ENCODE peak calls at places on chromosomes 7 and 10, in five cellular contexts. One of them, this sample, is unnamed. For H3K9me3, the result is how much of the 10 kb centered on the place peaks cover.

GRCh38 chr7:74612015-74612829 is 45.3 kb upstream of the GTF2I start:
- DNase-seq in aorta: no peak
- DNase-seq in heart left ventricle: no peak
- DNase-seq in K562: peak
- DNase-seq in right cardiac atrium: peak
- DNase-seq in this sample: peak

GRCh38 chr10:82866424-82867020 is 991.5 kb downstream of the NRG3 start:
- DNase-seq in right cardiac atrium: no peak
- DNase-seq in heart left ventricle: no peak
- DNase-seq in aorta: no peak
- DNase-seq in K562: no peak
- DNase-seq in this sample: no peak

GRCh38 chr10:24237801-24238390 is 29.0 kb downstream of the KIAA1217 start:
- DNase-seq in aorta: no peak
- DNase-seq in K562: no peak
- DNase-seq in right cardiac atrium: no peak
- DNase-seq in heart left ventricle: no peak
- DNase-seq in this sample: no peak

GRCh38 chr7:150787321-150788281 is 12.6 kb downstream of the TMEM176B start:
- DNase-seq in heart left ventricle: no peak
- DNase-seq in aorta: no peak
- DNase-seq in right cardiac atrium: peak
- DNase-seq in K562: peak
- DNase-seq in this sample: no peak

GRCh38 chr10:17576768-17577167 is 40.4 kb downstream of the HACD1 start:
- DNase-seq in K562: no peak
- DNase-seq in heart left ventricle: no peak
- DNase-seq in right cardiac atrium: no peak
- DNase-seq in aorta: no peak
- DNase-seq in this sample: no peak

GRCh38 chr10:976316-976715 is 11.9 kb upstream of the GTPBP4 start:
- DNase-seq in heart left ventricle: no peak
- DNase-seq in aorta: no peak
- DNase-seq in K562: no peak
- DNase-seq in right cardiac atrium: no peak
- DNase-seq in this sample: no peak

GRCh38 chr10:100346351-100346764 is 675 bp upstream of the SCD start:
- DNase-seq in heart left ventricle: peak
- DNase-seq in K562: peak
- DNase-seq in aorta: peak
- DNase-seq in right cardiac atrium: peak
- DNase-seq in this sample: no peak

GRCh38 chr10:96402417-96403305 is 43.9 kb upstream of the OPALIN start:
- DNase-seq in heart left ventricle: no peak
- DNase-seq in aorta: no peak
- DNase-seq in right cardiac atrium: no peak
- DNase-seq in K562: no peak
- DNase-seq in this sample: no peak

GRCh38 chr10:26519803-26520202 is 81.7 kb downstream of the APBB1IP start:
- DNase-seq in heart left ventricle: no peak
- DNase-seq in K562: no peak
- DNase-seq in right cardiac atrium: no peak
- DNase-seq in aorta: no peak
- DNase-seq in this sample: no peak

GRCh38 chr7:12730523-12730922 is 43.1 kb downstream of the ARL4A start:
- DNase-seq in right cardiac atrium: no peak
- DNase-seq in heart left ventricle: no peak
- DNase-seq in aorta: no peak
- DNase-seq in K562: no peak
- DNase-seq in this sample: no peak

GRCh38 chr10:112658465-112658864 is 211.4 kb downstream of the VTI1A start:
- DNase-seq in K562: no peak
- DNase-seq in right cardiac atrium: no peak
- DNase-seq in heart left ventricle: no peak
- DNase-seq in aorta: no peak
- DNase-seq in this sample: no peak

GRCh38 chr10:125363776-125364175 is 203.4 kb upstream of the CTBP2 start:
- DNase-seq in right cardiac atrium: no peak
- DNase-seq in aorta: no peak
- DNase-seq in K562: no peak
- DNase-seq in heart left ventricle: no peak
- DNase-seq in this sample: no peak

GRCh38 chr7:46972205-46972604 is 609.7 kb downstream of the TNS3 start:
- DNase-seq in aorta: no peak
- DNase-seq in heart left ventricle: no peak
- DNase-seq in K562: no peak
- DNase-seq in right cardiac atrium: no peak
- DNase-seq in this sample: no peak

GRCh38 chr7:152602962-152603361 is 73.0 kb downstream of the XRCC2 start:
- DNase-seq in K562: no peak
- DNase-seq in heart left ventricle: no peak
- DNase-seq in aorta: no peak
- DNase-seq in right cardiac atrium: no peak
- DNase-seq in this sample: no peak

GRCh38 chr7:46393142-46393541 is 472.1 kb upstream of the IGFBP3 start:
- DNase-seq in right cardiac atrium: peak
- DNase-seq in aorta: no peak
- DNase-seq in K562: no peak
- DNase-seq in heart left ventricle: no peak
- DNase-seq in this sample: no peak

GRCh38 chr7:100556541-100556940 is 17.2 kb downstream of the SAP25 start:
- DNase-seq in K562: no peak
- DNase-seq in right cardiac atrium: no peak
- DNase-seq in heart left ventricle: no peak
- DNase-seq in aorta: peak
- DNase-seq in this sample: no peak

GRCh38 chr7:130292682-130293257 is at the start of gene CPA4:
- DNase-seq in right cardiac atrium: peak
- DNase-seq in aorta: peak
- DNase-seq in heart left ventricle: peak
- DNase-seq in K562: no peak
- DNase-seq in this sample: no peak

GRCh38 chr7:16078076-16078952 is 343.0 kb downstream of the CRPPA start:
- DNase-seq in K562: peak
- DNase-seq in right cardiac atrium: no peak
- DNase-seq in aorta: no peak
- DNase-seq in heart left ventricle: peak
- DNase-seq in this sample: no peak

GRCh38 chr7:47046949-47047348 is 535.0 kb downstream of the TNS3 start:
- DNase-seq in heart left ventricle: no peak
- DNase-seq in aorta: no peak
- DNase-seq in K562: no peak
- DNase-seq in right cardiac atrium: no peak
- DNase-seq in this sample: no peak

GRCh38 chr10:33015798-33016547 is 57.9 kb upstream of the ITGB1 start:
- DNase-seq in right cardiac atrium: no peak
- DNase-seq in heart left ventricle: no peak
- DNase-seq in aorta: no peak
- DNase-seq in K562: no peak
- DNase-seq in this sample: no peak

GRCh38 chr7:12570529-12571461 is at the start of gene SCIN:
- DNase-seq in aorta: peak
- DNase-seq in K562: no peak
- DNase-seq in right cardiac atrium: peak
- DNase-seq in heart left ventricle: no peak
- DNase-seq in this sample: no peak

GRCh38 chr10:124319926-124320391 is 98.8 kb downstream of the OAT start:
- DNase-seq in right cardiac atrium: no peak
- DNase-seq in K562: no peak
- DNase-seq in aorta: no peak
- DNase-seq in heart left ventricle: no peak
- DNase-seq in this sample: no peak

GRCh38 chr7:98921608-98922372 is 43.5 kb downstream of the TRRAP start:
- DNase-seq in aorta: no peak
- DNase-seq in heart left ventricle: no peak
- DNase-seq in right cardiac atrium: no peak
- DNase-seq in K562: no peak
- DNase-seq in this sample: no peak

GRCh38 chr7:94655562-94655883 is 410 bp downstream of the SGCE start:
- DNase-seq in right cardiac atrium: peak
- DNase-seq in heart left ventricle: peak
- DNase-seq in K562: no peak
- DNase-seq in aorta: peak
- DNase-seq in this sample: no peak

DNA sequence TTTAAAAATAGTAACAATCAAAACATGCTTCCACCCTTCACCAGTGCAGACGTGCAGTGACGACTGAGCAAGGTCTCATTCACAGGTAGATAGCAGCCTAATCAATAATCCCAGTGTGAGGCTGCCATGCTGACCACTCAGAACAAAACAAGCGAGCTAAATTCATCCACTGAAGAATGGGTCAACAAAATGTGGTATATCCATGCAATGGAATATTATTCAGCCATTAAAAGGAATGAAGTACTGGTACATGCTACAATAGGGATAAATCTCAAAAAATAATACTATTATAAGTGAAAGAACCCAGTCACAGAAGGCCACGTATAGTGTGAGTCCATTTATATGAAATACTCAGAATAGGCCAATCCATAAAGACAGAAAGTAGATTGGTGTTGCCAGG is 74.0 kb downstream of the PTPRE start:
- DNase-seq in aorta: no peak
- DNase-seq in heart left ventricle: no peak
- DNase-seq in K562: no peak
- DNase-seq in right cardiac atrium: no peak
- DNase-seq in this sample: no peak
- H3K9me3 ChIP-seq in aorta: under half
- H3K9me3 ChIP-seq in heart left ventricle: under half
- H3K9me3 ChIP-seq in K562: under half
- H3K9me3 ChIP-seq in right cardiac atrium: under half
- H3K9me3 ChIP-seq in this sample: under half

DNA sequence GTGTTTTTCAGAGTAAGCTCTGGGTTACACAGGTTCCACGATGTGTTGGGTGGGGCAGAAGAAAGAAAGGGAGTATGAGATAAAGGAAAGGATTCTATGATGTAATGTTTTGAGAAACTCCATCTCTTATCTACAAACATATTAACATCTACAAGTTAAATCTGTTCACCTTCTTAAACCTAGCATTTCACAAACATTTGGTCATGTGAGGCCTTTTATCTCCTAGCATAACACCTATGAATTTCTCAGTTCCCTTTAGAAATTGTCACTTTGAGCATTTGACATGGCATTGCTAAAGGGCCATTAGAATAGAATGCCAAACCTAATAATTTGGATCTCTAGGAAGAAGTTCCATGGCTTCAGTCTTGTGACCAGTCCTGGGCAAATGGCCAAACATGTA is 217.1 kb upstream of the AOAH start:
- DNase-seq in aorta: no peak
- DNase-seq in right cardiac atrium: no peak
- DNase-seq in heart left ventricle: no peak
- DNase-seq in K562: no peak
- DNase-seq in this sample: no peak
- H3K9me3 ChIP-seq in aorta: under half
- H3K9me3 ChIP-seq in right cardiac atrium: under half
- H3K9me3 ChIP-seq in heart left ventricle: under half
- H3K9me3 ChIP-seq in K562: under half
- H3K9me3 ChIP-seq in this sample: under half

GRCh38 chr7:157604661-157605381 is 268.0 kb downstream of the DNAJB6 start:
- DNase-seq in right cardiac atrium: no peak
- DNase-seq in K562: no peak
- DNase-seq in aorta: no peak
- DNase-seq in heart left ventricle: no peak
- DNase-seq in this sample: no peak

GRCh38 chr7:157607218-157607617 is 270.4 kb downstream of the DNAJB6 start:
- DNase-seq in right cardiac atrium: no peak
- DNase-seq in K562: no peak
- DNase-seq in aorta: no peak
- DNase-seq in heart left ventricle: no peak
- DNase-seq in this sample: no peak

GRCh38 chr7:157605638-157606037 is 268.8 kb downstream of the DNAJB6 start:
- DNase-seq in K562: no peak
- DNase-seq in heart left ventricle: no peak
- DNase-seq in aorta: no peak
- DNase-seq in right cardiac atrium: no peak
- DNase-seq in this sample: no peak

GRCh38 chr7:157603716-157604115 is 266.9 kb downstream of the DNAJB6 start:
- DNase-seq in aorta: no peak
- DNase-seq in right cardiac atrium: no peak
- DNase-seq in K562: no peak
- DNase-seq in heart left ventricle: no peak
- DNase-seq in this sample: no peak

GRCh38 chr7:157606140-157606539 is 269.3 kb downstream of the DNAJB6 start:
- DNase-seq in K562: no peak
- DNase-seq in right cardiac atrium: no peak
- DNase-seq in heart left ventricle: no peak
- DNase-seq in aorta: no peak
- DNase-seq in this sample: no peak
- H3K9me3 ChIP-seq in K562: under half
- H3K9me3 ChIP-seq in right cardiac atrium: under half
- H3K9me3 ChIP-seq in heart left ventricle: under half
- H3K9me3 ChIP-seq in aorta: under half
- H3K9me3 ChIP-seq in this sample: under half

DNA sequence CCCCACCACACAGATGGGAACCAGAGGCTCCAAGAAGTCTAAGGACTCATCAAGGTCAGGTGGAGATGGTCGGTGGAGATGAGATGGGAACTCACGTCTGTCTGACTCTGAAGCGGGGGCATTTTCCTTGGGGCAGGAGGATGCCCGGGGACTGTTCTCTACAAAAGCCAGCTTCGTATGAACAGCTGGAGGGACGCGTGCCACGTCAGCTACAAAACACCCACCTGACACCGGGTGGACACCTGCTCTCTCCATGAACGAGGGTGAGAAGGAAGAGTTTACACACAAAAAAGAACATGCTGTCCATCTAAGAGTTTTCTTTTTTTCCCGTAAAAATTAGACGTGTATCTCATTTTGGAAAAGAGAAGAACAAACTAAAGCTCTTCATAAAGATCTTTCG is 47.7 kb downstream of the C10orf143 start:
- DNase-seq in aorta: no peak
- DNase-seq in heart left ventricle: no peak
- DNase-seq in K562: no peak
- DNase-seq in right cardiac atrium: no peak
- DNase-seq in this sample: no peak
- H3K9me3 ChIP-seq in aorta: under half
- H3K9me3 ChIP-seq in heart left ventricle: under half
- H3K9me3 ChIP-seq in K562: under half
- H3K9me3 ChIP-seq in right cardiac atrium: under half
- H3K9me3 ChIP-seq in this sample: under half

DNA sequence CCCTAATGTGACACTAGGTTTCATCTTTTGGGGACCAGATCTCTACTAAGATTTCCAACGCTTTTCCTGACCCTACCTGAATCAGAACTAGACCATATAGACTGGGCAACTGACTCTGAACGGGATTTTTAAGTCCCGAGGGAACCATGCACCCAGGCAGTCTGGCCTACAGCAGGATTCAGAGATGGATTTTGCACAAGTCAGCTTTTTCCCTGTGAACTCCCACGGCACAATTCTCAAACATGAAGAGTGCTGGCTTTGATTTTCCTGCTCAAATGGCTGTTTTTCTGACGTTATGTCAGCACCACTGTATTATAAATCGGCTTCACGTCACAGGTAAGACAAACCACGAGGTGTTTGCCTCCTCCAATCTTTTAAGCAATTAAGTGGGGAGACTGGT is 409.1 kb downstream of the TCERG1L start:
- DNase-seq in aorta: no peak
- DNase-seq in heart left ventricle: no peak
- DNase-seq in right cardiac atrium: no peak
- DNase-seq in K562: no peak
- DNase-seq in this sample: no peak
- H3K9me3 ChIP-seq in aorta: under half
- H3K9me3 ChIP-seq in heart left ventricle: under half
- H3K9me3 ChIP-seq in right cardiac atrium: under half
- H3K9me3 ChIP-seq in K562: under half
- H3K9me3 ChIP-seq in this sample: under half

This sample was measured in breast epithelium.